ENCODE peak calls at places on chromosome 16, in six cellular contexts. E, J, I, P, Q and K are unnamed samples.
A peak's percentile ranks its signal among the peaks of the same experiment; 100 is the strongest.

GRCh38 chr16:30113031-30113710 is at the start of gene GDPD3:
- DNase-seq in J (peak; percentile 9), E (peak; percentile 66), Q (no peak), I (no peak), P (no peak), K (peak; percentile 39)

GRCh38 chr16:49441366-49441780 is 67.8 kb downstream of the C16orf78 start:
- DNase-seq in Q (peak; percentile 94), I (no peak), J (no peak), E (peak; percentile 39), P (no peak), K (peak; percentile 49)

GRCh38 chr16:64012166-64012565 is 1109.7 kb downstream of the CDH11 start:
- DNase-seq in Q (no peak), P (no peak), E (no peak), J (no peak), I (no peak), K (no peak)

GRCh38 chr16:83404261-83404660 is 403.5 kb upstream of the HSBP1 start:
- DNase-seq in I (no peak), Q (no peak), E (no peak), J (no peak), P (no peak), K (no peak)

GRCh38 chr16:67884-68789 is 4.3 kb downstream of the RHBDF1 start:
- DNase-seq in I (peak; percentile 49), J (peak; percentile 61), P (no peak), Q (no peak), E (no peak), K (no peak)

GRCh38 chr16:56830669-56831068 is 34.3 kb upstream of the SLC12A3 start:
- DNase-seq in I (no peak), E (no peak), J (no peak), Q (no peak), P (no peak), K (no peak)

GRCh38 chr16:23131841-23132576 is 17.2 kb downstream of the USP31 start:
- DNase-seq in I (no peak), P (no peak), E (no peak), Q (no peak), J (peak; percentile 62), K (no peak)

GRCh38 chr16:81316176-81316496 is 1.4 kb downstream of the GAN start:
- DNase-seq in E (no peak), J (no peak), P (no peak), I (no peak), Q (no peak), K (no peak)

DNA sequence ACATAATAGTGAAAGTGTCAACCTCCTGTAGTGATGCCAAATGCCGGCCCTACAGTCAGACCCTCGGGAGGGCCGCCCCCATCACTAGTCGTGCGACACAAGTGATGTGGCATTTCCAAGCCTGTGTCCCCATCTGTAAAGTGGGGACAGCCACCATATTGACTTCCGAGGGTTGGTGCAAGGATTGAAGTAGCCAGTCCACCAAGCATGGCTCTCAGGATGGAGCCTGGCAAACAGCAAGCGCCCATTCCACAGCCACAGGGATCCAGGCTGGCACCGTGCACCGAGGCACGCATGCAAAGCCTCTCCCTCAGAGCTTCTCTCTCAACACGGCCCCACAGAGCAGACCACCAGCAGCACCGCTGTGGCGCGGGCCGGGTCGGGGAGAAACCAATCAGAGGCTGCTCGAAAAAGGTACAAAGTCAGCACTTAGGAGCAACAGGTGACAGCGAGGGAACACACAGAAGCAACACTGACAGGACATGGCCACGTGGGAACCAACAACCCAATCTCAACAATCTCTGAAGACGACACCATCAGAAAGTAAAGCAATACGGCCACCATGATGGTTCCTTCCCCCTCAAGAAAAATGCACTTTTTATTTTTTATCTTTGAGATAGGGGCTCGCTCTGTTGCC is 20.6 kb downstream of the ZCCHC14 start:
- DNase-seq in Q (no peak), I (no peak), J (no peak), E (no peak), P (no peak), K (no peak)
- H4K20me1 ChIP-seq in Q (no peaks in the 10 kb centered on the region), I (peaks cover 71% of the 10 kb centered on the region), J (no peaks in the 10 kb centered on the region), E (peaks cover 64% of the 10 kb centered on the region), P (peaks cover 24% of the 10 kb centered on the region), K (peaks cover 88% of the 10 kb centered on the region)

GRCh38 chr16:85553436-85554113 is 59.5 kb upstream of the GSE1 start:
- DNase-seq in J (peak; percentile 69), Q (peak; percentile 48), I (peak; percentile 34), P (peak; percentile 59), E (peak; percentile 81), K (no peak)
- H3K27ac ChIP-seq in J (peak overlapping the region; percentile 87), Q (peak overlapping the region; percentile 83), I (peak overlapping the region; percentile 75), P (peak overlapping the region; percentile 64), E (peak overlapping the region; percentile 87), K (no peak overlapping the region)

GRCh38 chr16:85720319-85720637 is 30.6 kb downstream of the C16orf74 start:
- DNase-seq in J (no peak), P (no peak), Q (no peak), E (no peak), I (no peak), K (no peak)
- H4K20me1 ChIP-seq in J (no peaks in the 10 kb centered on the region), P (no peaks in the 10 kb centered on the region), Q (no peaks in the 10 kb centered on the region), E (no peaks in the 10 kb centered on the region), I (peaks cover 13% of the 10 kb centered on the region), K (no peaks in the 10 kb centered on the region)

GRCh38 chr16:67406111-67406593 is 10.1 kb downstream of the ZDHHC1 start:
- DNase-seq in J (no peak), P (no peak), I (no peak), E (no peak), Q (no peak), K (no peak)

GRCh38 chr16:67405336-67405735 is 10.9 kb downstream of the ZDHHC1 start:
- DNase-seq in E (no peak), J (no peak), I (no peak), Q (no peak), P (no peak), K (no peak)

GRCh38 chr16:67407176-67407787 is 9.0 kb downstream of the ZDHHC1 start:
- DNase-seq in P (no peak), J (no peak), Q (no peak), E (no peak), I (peak; percentile 42), K (no peak)

GRCh38 chr16:67407788-67408452 is 8.4 kb downstream of the ZDHHC1 start:
- DNase-seq in Q (no peak), J (no peak), I (no peak), P (no peak), E (no peak), K (no peak)

DNA sequence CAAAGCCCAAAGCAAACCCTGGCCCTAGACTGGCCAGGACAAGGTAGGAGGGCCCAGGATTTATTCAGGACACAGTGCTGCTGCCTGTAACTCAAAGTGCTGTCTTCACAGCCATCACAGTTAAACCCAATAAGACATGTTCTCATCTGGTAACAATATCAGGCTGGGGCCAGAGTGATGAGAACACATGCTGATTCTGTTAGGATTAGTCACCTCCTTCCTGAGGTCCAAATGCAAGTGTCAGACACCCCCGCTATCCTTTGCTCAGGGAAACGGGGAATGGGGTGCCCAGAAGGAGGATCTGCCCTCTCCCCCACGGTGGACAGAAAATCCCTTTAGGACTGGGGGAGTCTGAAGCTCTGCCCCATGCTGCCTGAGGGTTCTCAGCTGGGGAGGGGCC is 9.6 kb downstream of the ZDHHC1 start:
- DNase-seq in J (peak; percentile 68), I (peak; percentile 91), P (no peak), E (no peak), Q (no peak), K (no peak)
- H3K27ac ChIP-seq in J (peak overlapping the region; percentile 75), I (peak overlapping the region; percentile 42), P (no peak overlapping the region), E (peak overlapping the region; percentile 87), Q (no peak overlapping the region), K (no peak overlapping the region)

GRCh38 chr16:3999890-4000325 is 116.3 kb downstream of the ADCY9 start:
- DNase-seq in E (no peak), Q (peak; percentile 11), I (peak; percentile 50), P (no peak), J (peak; percentile 66), K (no peak)
- H4K20me1 ChIP-seq in E (no peaks in the 10 kb centered on the region), Q (no peaks in the 10 kb centered on the region), I (peaks cover 8% of the 10 kb centered on the region), P (no peaks in the 10 kb centered on the region), J (no peaks in the 10 kb centered on the region), K (no peaks in the 10 kb centered on the region)

GRCh38 chr16:2275476-2276450 is 7.8 kb upstream of the RNPS1 start:
- DNase-seq in E (no peak), I (no peak), J (no peak), Q (no peak), P (no peak), K (no peak)
- H3K27ac ChIP-seq in E (no peak overlapping the region), I (no peak overlapping the region), J (no peak overlapping the region), Q (no peak overlapping the region), P (no peak overlapping the region), K (no peak overlapping the region)